ENCODE peak calls at places on chromosomes 11 and 22, in ten cellular contexts. One of them, this sample, is unnamed. For H3K4me1, the result is how much of the 10 kb centered on the place peaks cover.

GRCh38 chr11:31690041-31690440 is 121.1 kb downstream of the PAX6 start:
- DNase-seq in lower lobe of right lung: no peak
- DNase-seq in pancreas: no peak
- DNase-seq in MM.1S: no peak
- DNase-seq in ovary: no peak
- DNase-seq in cardiac muscle cell: no peak
- DNase-seq in CD8-positive, alpha-beta T cell: no peak
- DNase-seq in heart right ventricle: no peak
- DNase-seq in HCT116: no peak
- DNase-seq in uterus: no peak
- DNase-seq in this sample: no peak

GRCh38 chr11:35483131-35483800 is 42.1 kb downstream of the PAMR1 start:
- DNase-seq in uterus: no peak
- DNase-seq in CD8-positive, alpha-beta T cell: no peak
- DNase-seq in pancreas: no peak
- DNase-seq in HCT116: no peak
- DNase-seq in heart right ventricle: no peak
- DNase-seq in ovary: no peak
- DNase-seq in lower lobe of right lung: no peak
- DNase-seq in MM.1S: no peak
- DNase-seq in cardiac muscle cell: no peak
- DNase-seq in this sample: no peak

GRCh38 chr11:2768471-2769408 is 68.9 kb upstream of the KCNQ1OT1 start:
- DNase-seq in ovary: no peak
- DNase-seq in MM.1S: no peak
- DNase-seq in uterus: no peak
- DNase-seq in heart right ventricle: peak
- DNase-seq in pancreas: peak
- DNase-seq in HCT116: peak
- DNase-seq in lower lobe of right lung: peak
- DNase-seq in cardiac muscle cell: no peak
- DNase-seq in CD8-positive, alpha-beta T cell: peak
- DNase-seq in this sample: no peak

GRCh38 chr22:28009272-28009827 is 90.3 kb upstream of the PITPNB start:
- DNase-seq in CD8-positive, alpha-beta T cell: peak
- DNase-seq in ovary: peak
- DNase-seq in cardiac muscle cell: peak
- DNase-seq in MM.1S: peak
- DNase-seq in lower lobe of right lung: peak
- DNase-seq in pancreas: peak
- DNase-seq in HCT116: peak
- DNase-seq in heart right ventricle: peak
- DNase-seq in uterus: peak
- DNase-seq in this sample: peak

GRCh38 chr11:30560345-30561106 is 25.6 kb downstream of the MPPED2 start:
- DNase-seq in MM.1S: no peak
- DNase-seq in pancreas: no peak
- DNase-seq in heart right ventricle: no peak
- DNase-seq in HCT116: no peak
- DNase-seq in cardiac muscle cell: no peak
- DNase-seq in CD8-positive, alpha-beta T cell: no peak
- DNase-seq in lower lobe of right lung: no peak
- DNase-seq in ovary: no peak
- DNase-seq in uterus: no peak
- DNase-seq in this sample: no peak

GRCh38 chr22:36940676-36941075 is 27.2 kb downstream of the CSF2RB start:
- DNase-seq in uterus: no peak
- DNase-seq in CD8-positive, alpha-beta T cell: peak
- DNase-seq in lower lobe of right lung: no peak
- DNase-seq in MM.1S: peak
- DNase-seq in pancreas: no peak
- DNase-seq in cardiac muscle cell: no peak
- DNase-seq in ovary: no peak
- DNase-seq in heart right ventricle: no peak
- DNase-seq in HCT116: no peak
- DNase-seq in this sample: no peak

GRCh38 chr11:61293869-61294716 is 1.0 kb downstream of the VWCE start:
- DNase-seq in CD8-positive, alpha-beta T cell: no peak
- DNase-seq in ovary: peak
- DNase-seq in cardiac muscle cell: peak
- DNase-seq in heart right ventricle: peak
- DNase-seq in pancreas: peak
- DNase-seq in lower lobe of right lung: peak
- DNase-seq in uterus: peak
- DNase-seq in MM.1S: peak
- DNase-seq in HCT116: no peak
- DNase-seq in this sample: peak

GRCh38 chr11:110759972-110760381 is 47.7 kb upstream of the ARHGAP20 start:
- DNase-seq in MM.1S: no peak
- DNase-seq in cardiac muscle cell: no peak
- DNase-seq in pancreas: no peak
- DNase-seq in uterus: no peak
- DNase-seq in lower lobe of right lung: no peak
- DNase-seq in heart right ventricle: no peak
- DNase-seq in ovary: no peak
- DNase-seq in CD8-positive, alpha-beta T cell: no peak
- DNase-seq in HCT116: no peak
- DNase-seq in this sample: peak

GRCh38 chr11:5307256-5308019 is 5.7 kb upstream of the OR51B4 start:
- DNase-seq in pancreas: no peak
- DNase-seq in ovary: no peak
- DNase-seq in cardiac muscle cell: no peak
- DNase-seq in HCT116: no peak
- DNase-seq in heart right ventricle: no peak
- DNase-seq in MM.1S: no peak
- DNase-seq in CD8-positive, alpha-beta T cell: no peak
- DNase-seq in uterus: no peak
- DNase-seq in lower lobe of right lung: no peak
- DNase-seq in this sample: no peak

GRCh38 chr11:45045692-45046471 is 95.2 kb upstream of the TP53I11 start:
- DNase-seq in MM.1S: no peak
- DNase-seq in cardiac muscle cell: no peak
- DNase-seq in uterus: peak
- DNase-seq in heart right ventricle: peak
- DNase-seq in HCT116: peak
- DNase-seq in CD8-positive, alpha-beta T cell: no peak
- DNase-seq in pancreas: no peak
- DNase-seq in lower lobe of right lung: peak
- DNase-seq in ovary: no peak
- DNase-seq in this sample: peak
- TF ChIP-seq CTCF in MM.1S: no peak
- TF ChIP-seq CTCF in cardiac muscle cell: no peak
- TF ChIP-seq CTCF in uterus: no peak
- TF ChIP-seq CTCF in heart right ventricle: no peak
- TF ChIP-seq CTCF in HCT116: peak
- TF ChIP-seq CTCF in CD8-positive, alpha-beta T cell: no peak
- TF ChIP-seq CTCF in pancreas: no peak
- TF ChIP-seq CTCF in lower lobe of right lung: peak
- TF ChIP-seq CTCF in ovary: no peak
- TF ChIP-seq CTCF in this sample: no peak

GRCh38 chr11:12123799-12124198 is 13.4 kb downstream of the MICAL2 start:
- DNase-seq in lower lobe of right lung: no peak
- DNase-seq in HCT116: no peak
- DNase-seq in pancreas: no peak
- DNase-seq in CD8-positive, alpha-beta T cell: no peak
- DNase-seq in cardiac muscle cell: no peak
- DNase-seq in ovary: no peak
- DNase-seq in heart right ventricle: no peak
- DNase-seq in MM.1S: peak
- DNase-seq in uterus: no peak
- DNase-seq in this sample: no peak
- H3K4me1 ChIP-seq in lower lobe of right lung: half or more
- H3K4me1 ChIP-seq in HCT116: under half
- H3K4me1 ChIP-seq in pancreas: under half
- H3K4me1 ChIP-seq in CD8-positive, alpha-beta T cell: under half
- H3K4me1 ChIP-seq in cardiac muscle cell: half or more
- H3K4me1 ChIP-seq in ovary: under half
- H3K4me1 ChIP-seq in heart right ventricle: under half
- H3K4me1 ChIP-seq in MM.1S: under half
- H3K4me1 ChIP-seq in uterus: under half
- H3K4me1 ChIP-seq in this sample: under half

DNA sequence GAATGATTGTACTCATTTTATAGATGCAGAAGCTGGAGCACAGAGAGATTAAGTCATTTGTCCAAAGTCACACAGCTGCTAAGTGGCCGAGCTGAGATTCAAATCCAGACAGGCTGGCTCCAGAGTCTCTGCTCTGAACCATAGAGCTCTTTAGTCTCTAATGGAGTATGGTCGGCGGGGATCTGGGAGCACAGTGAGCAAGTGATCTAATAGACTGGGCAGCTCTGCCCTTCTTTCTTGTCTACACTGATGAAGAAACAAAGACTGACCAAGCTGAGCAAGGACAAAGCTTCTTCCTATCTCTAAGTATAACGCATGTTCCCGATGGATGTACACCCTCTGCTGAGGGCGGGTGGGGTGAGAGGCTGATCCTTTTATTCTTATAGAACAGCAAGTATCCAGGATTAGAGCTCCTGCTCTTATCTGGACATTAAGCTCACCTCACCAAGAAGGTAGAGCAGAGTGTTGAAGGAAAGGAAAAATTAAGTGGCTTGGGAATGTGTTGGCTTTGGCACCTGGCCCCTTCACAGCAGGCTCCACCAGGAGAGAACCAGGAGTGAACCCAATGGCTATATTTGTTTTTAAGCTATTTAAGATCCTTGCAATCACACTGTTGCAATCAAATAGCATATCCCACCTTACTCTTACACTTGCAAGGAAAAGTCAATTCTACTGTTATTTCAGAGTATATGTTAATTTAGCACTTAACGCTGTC is 68.7 kb downstream of the ETS1 start:
- DNase-seq in ovary: no peak
- DNase-seq in pancreas: no peak
- DNase-seq in uterus: no peak
- DNase-seq in MM.1S: no peak
- DNase-seq in CD8-positive, alpha-beta T cell: no peak
- DNase-seq in HCT116: no peak
- DNase-seq in cardiac muscle cell: no peak
- DNase-seq in heart right ventricle: no peak
- DNase-seq in lower lobe of right lung: no peak
- DNase-seq in this sample: no peak
- H3K4me3 ChIP-seq in ovary: peak
- H3K4me3 ChIP-seq in pancreas: peak
- H3K4me3 ChIP-seq in uterus: no peak
- H3K4me3 ChIP-seq in MM.1S: no peak
- H3K4me3 ChIP-seq in CD8-positive, alpha-beta T cell: peak
- H3K4me3 ChIP-seq in HCT116: no peak
- H3K4me3 ChIP-seq in cardiac muscle cell: no peak
- H3K4me3 ChIP-seq in heart right ventricle: peak
- H3K4me3 ChIP-seq in lower lobe of right lung: peak
- H3K4me3 ChIP-seq in this sample: no peak

DNA sequence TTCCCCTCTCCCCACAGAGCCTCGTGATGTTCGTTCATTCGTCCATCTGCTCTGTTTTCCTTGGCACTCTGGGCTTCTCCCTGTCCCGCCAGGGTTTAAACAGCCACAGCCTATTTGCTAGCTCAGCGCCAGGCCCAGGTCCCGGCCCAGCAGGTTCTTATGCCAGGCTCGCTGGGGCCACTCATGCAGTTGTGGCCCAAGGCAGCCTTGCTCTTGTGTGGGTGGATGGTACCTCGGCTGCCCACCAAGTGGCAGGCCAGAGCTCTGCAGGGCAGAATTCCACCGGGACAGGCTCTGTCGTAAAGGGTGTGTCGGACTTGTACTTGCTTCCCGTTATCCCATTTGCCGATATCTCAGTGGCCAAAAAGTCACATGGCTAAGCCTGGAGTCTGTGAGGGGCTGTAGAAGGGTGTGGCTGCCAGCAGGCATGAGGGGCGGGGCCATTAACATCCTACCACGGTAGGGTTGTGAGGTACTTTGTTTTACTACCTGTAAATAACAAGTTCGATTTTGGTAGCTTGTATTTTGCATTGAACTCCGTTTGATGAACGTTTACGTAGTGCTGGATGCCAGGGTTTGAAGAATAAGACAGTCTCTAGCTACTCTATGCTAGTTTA is 7.9 kb downstream of the FAM118A start:
- DNase-seq in cardiac muscle cell: no peak
- DNase-seq in pancreas: no peak
- DNase-seq in HCT116: no peak
- DNase-seq in MM.1S: no peak
- DNase-seq in uterus: peak
- DNase-seq in lower lobe of right lung: no peak
- DNase-seq in ovary: peak
- DNase-seq in CD8-positive, alpha-beta T cell: no peak
- DNase-seq in heart right ventricle: peak
- DNase-seq in this sample: peak
- TF ChIP-seq CTCF in cardiac muscle cell: peak
- TF ChIP-seq CTCF in pancreas: no peak
- TF ChIP-seq CTCF in HCT116: peak
- TF ChIP-seq CTCF in MM.1S: no peak
- TF ChIP-seq CTCF in uterus: no peak
- TF ChIP-seq CTCF in lower lobe of right lung: peak
- TF ChIP-seq CTCF in ovary: no peak
- TF ChIP-seq CTCF in CD8-positive, alpha-beta T cell: no peak
- TF ChIP-seq CTCF in heart right ventricle: peak
- TF ChIP-seq CTCF in this sample: no peak

GRCh38 chr11:59214141-59214893 is 1.6 kb upstream of the MPEG1 start:
- DNase-seq in lower lobe of right lung: no peak
- DNase-seq in HCT116: no peak
- DNase-seq in pancreas: no peak
- DNase-seq in heart right ventricle: no peak
- DNase-seq in cardiac muscle cell: no peak
- DNase-seq in uterus: no peak
- DNase-seq in ovary: no peak
- DNase-seq in MM.1S: no peak
- DNase-seq in CD8-positive, alpha-beta T cell: no peak
- DNase-seq in this sample: no peak
- H3K4me1 ChIP-seq in lower lobe of right lung: under half
- H3K4me1 ChIP-seq in HCT116: under half
- H3K4me1 ChIP-seq in pancreas: under half
- H3K4me1 ChIP-seq in heart right ventricle: under half
- H3K4me1 ChIP-seq in cardiac muscle cell: under half
- H3K4me1 ChIP-seq in uterus: under half
- H3K4me1 ChIP-seq in ovary: under half
- H3K4me1 ChIP-seq in MM.1S: under half
- H3K4me1 ChIP-seq in CD8-positive, alpha-beta T cell: under half
- H3K4me1 ChIP-seq in this sample: under half

This sample was measured in mucosa of descending colon.